ENCODE peak calls at places on chromosome 11, in ten cellular contexts. One of them, this sample, is unnamed.

GRCh38 chr11:106276859-106277436 is 199.5 kb downstream of the AASDHPPT start:
- DNase-seq in cardiac fibroblast: peak
- DNase-seq in IMR-90: peak
- DNase-seq in right lobe of liver: no peak
- DNase-seq in neural crest cell: no peak
- DNase-seq in OCI-LY7: no peak
- DNase-seq in breast epithelium: no peak
- DNase-seq in astrocyte of the cerebellum: no peak
- DNase-seq in spleen: no peak
- DNase-seq in CD4-positive, alpha-beta T cell: no peak
- DNase-seq in this sample: no peak

GRCh38 chr11:65148657-65149056 is 14.3 kb upstream of the SYVN1 start:
- DNase-seq in IMR-90: no peak
- DNase-seq in CD4-positive, alpha-beta T cell: no peak
- DNase-seq in breast epithelium: no peak
- DNase-seq in right lobe of liver: no peak
- DNase-seq in OCI-LY7: no peak
- DNase-seq in cardiac fibroblast: no peak
- DNase-seq in astrocyte of the cerebellum: no peak
- DNase-seq in spleen: peak
- DNase-seq in neural crest cell: no peak
- DNase-seq in this sample: no peak

GRCh38 chr11:119195680-119196079 is 10.4 kb downstream of the NHERF4 start:
- DNase-seq in breast epithelium: no peak
- DNase-seq in astrocyte of the cerebellum: peak
- DNase-seq in cardiac fibroblast: peak
- DNase-seq in CD4-positive, alpha-beta T cell: no peak
- DNase-seq in right lobe of liver: no peak
- DNase-seq in neural crest cell: no peak
- DNase-seq in OCI-LY7: no peak
- DNase-seq in spleen: peak
- DNase-seq in IMR-90: peak
- DNase-seq in this sample: no peak

GRCh38 chr11:27777013-27777412 is 76.8 kb upstream of the BDNF start:
- DNase-seq in CD4-positive, alpha-beta T cell: no peak
- DNase-seq in right lobe of liver: no peak
- DNase-seq in IMR-90: no peak
- DNase-seq in breast epithelium: no peak
- DNase-seq in OCI-LY7: no peak
- DNase-seq in neural crest cell: no peak
- DNase-seq in cardiac fibroblast: no peak
- DNase-seq in astrocyte of the cerebellum: no peak
- DNase-seq in spleen: no peak
- DNase-seq in this sample: no peak

GRCh38 chr11:2576116-2576515 is 123.7 kb downstream of the KCNQ1OT1 start:
- DNase-seq in IMR-90: no peak
- DNase-seq in right lobe of liver: peak
- DNase-seq in CD4-positive, alpha-beta T cell: no peak
- DNase-seq in cardiac fibroblast: no peak
- DNase-seq in OCI-LY7: no peak
- DNase-seq in neural crest cell: no peak
- DNase-seq in astrocyte of the cerebellum: no peak
- DNase-seq in spleen: peak
- DNase-seq in breast epithelium: no peak
- DNase-seq in this sample: no peak

GRCh38 chr11:13781153-13781552 is 112.7 kb downstream of the FAR1 start:
- DNase-seq in neural crest cell: no peak
- DNase-seq in IMR-90: no peak
- DNase-seq in right lobe of liver: no peak
- DNase-seq in cardiac fibroblast: no peak
- DNase-seq in astrocyte of the cerebellum: no peak
- DNase-seq in breast epithelium: no peak
- DNase-seq in CD4-positive, alpha-beta T cell: no peak
- DNase-seq in OCI-LY7: no peak
- DNase-seq in spleen: no peak
- DNase-seq in this sample: no peak

GRCh38 chr11:103800406-103801114 is 235.9 kb upstream of the DDI1 start:
- DNase-seq in IMR-90: no peak
- DNase-seq in spleen: no peak
- DNase-seq in cardiac fibroblast: peak
- DNase-seq in CD4-positive, alpha-beta T cell: no peak
- DNase-seq in OCI-LY7: peak
- DNase-seq in breast epithelium: peak
- DNase-seq in astrocyte of the cerebellum: no peak
- DNase-seq in neural crest cell: no peak
- DNase-seq in right lobe of liver: no peak
- DNase-seq in this sample: no peak

GRCh38 chr11:62242021-62242420 is at the start of gene SCGB1D2:
- DNase-seq in OCI-LY7: no peak
- DNase-seq in cardiac fibroblast: no peak
- DNase-seq in IMR-90: no peak
- DNase-seq in neural crest cell: no peak
- DNase-seq in breast epithelium: peak
- DNase-seq in spleen: no peak
- DNase-seq in astrocyte of the cerebellum: no peak
- DNase-seq in CD4-positive, alpha-beta T cell: no peak
- DNase-seq in right lobe of liver: no peak
- DNase-seq in this sample: no peak

GRCh38 chr11:14852571-14853177 is 39.4 kb downstream of the CYP2R1 start:
- DNase-seq in right lobe of liver: no peak
- DNase-seq in breast epithelium: no peak
- DNase-seq in cardiac fibroblast: no peak
- DNase-seq in astrocyte of the cerebellum: no peak
- DNase-seq in IMR-90: no peak
- DNase-seq in OCI-LY7: no peak
- DNase-seq in spleen: no peak
- DNase-seq in neural crest cell: no peak
- DNase-seq in CD4-positive, alpha-beta T cell: no peak
- DNase-seq in this sample: no peak

GRCh38 chr11:100682247-100682969 is 4.7 kb upstream of the ARHGAP42 start:
- DNase-seq in astrocyte of the cerebellum: no peak
- DNase-seq in IMR-90: peak
- DNase-seq in OCI-LY7: peak
- DNase-seq in right lobe of liver: no peak
- DNase-seq in CD4-positive, alpha-beta T cell: no peak
- DNase-seq in spleen: no peak
- DNase-seq in breast epithelium: no peak
- DNase-seq in cardiac fibroblast: peak
- DNase-seq in neural crest cell: no peak
- DNase-seq in this sample: no peak

GRCh38 chr11:45860348-45860747 is 13.1 kb downstream of the CRY2 start:
- DNase-seq in CD4-positive, alpha-beta T cell: no peak
- DNase-seq in right lobe of liver: no peak
- DNase-seq in OCI-LY7: no peak
- DNase-seq in astrocyte of the cerebellum: no peak
- DNase-seq in IMR-90: no peak
- DNase-seq in spleen: no peak
- DNase-seq in breast epithelium: no peak
- DNase-seq in cardiac fibroblast: no peak
- DNase-seq in neural crest cell: no peak
- DNase-seq in this sample: no peak

GRCh38 chr11:15901046-15901445 is 455.3 kb downstream of the SOX6 start:
- DNase-seq in CD4-positive, alpha-beta T cell: no peak
- DNase-seq in breast epithelium: no peak
- DNase-seq in astrocyte of the cerebellum: no peak
- DNase-seq in right lobe of liver: no peak
- DNase-seq in spleen: no peak
- DNase-seq in neural crest cell: no peak
- DNase-seq in OCI-LY7: no peak
- DNase-seq in cardiac fibroblast: no peak
- DNase-seq in IMR-90: no peak
- DNase-seq in this sample: peak
- TF ChIP-seq CTCF in CD4-positive, alpha-beta T cell: no peak
- TF ChIP-seq CTCF in breast epithelium: no peak
- TF ChIP-seq CTCF in astrocyte of the cerebellum: no peak
- TF ChIP-seq CTCF in right lobe of liver: no peak
- TF ChIP-seq CTCF in spleen: no peak
- TF ChIP-seq CTCF in neural crest cell: no peak
- TF ChIP-seq CTCF in OCI-LY7: no peak
- TF ChIP-seq CTCF in cardiac fibroblast: peak
- TF ChIP-seq CTCF in IMR-90: peak
- TF ChIP-seq CTCF in this sample: peak

DNA sequence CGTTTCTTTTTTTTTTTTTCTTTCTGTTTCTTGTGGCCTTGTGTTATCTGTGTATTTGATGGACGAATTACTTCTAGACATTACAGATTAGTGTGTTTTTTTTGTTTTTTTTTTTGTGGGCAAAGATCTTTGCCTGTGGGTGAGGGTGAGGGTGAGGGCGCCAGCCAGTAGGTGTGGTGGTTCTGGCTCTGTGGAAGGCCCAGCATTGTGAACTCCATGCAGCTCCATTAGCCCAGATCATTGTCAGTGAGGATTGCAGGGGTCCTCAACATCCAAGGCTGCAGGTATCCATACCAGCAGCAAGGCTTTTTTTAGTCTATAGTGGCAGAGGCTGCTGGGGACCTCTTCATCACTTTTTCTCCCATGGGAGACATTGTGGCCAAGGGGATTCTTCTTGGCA is 13.7 kb downstream of the BIRC2 start:
- DNase-seq in astrocyte of the cerebellum: no peak
- DNase-seq in cardiac fibroblast: no peak
- DNase-seq in breast epithelium: no peak
- DNase-seq in CD4-positive, alpha-beta T cell: peak
- DNase-seq in OCI-LY7: no peak
- DNase-seq in right lobe of liver: no peak
- DNase-seq in IMR-90: no peak
- DNase-seq in spleen: no peak
- DNase-seq in neural crest cell: no peak
- DNase-seq in this sample: no peak
- TF ChIP-seq CTCF in astrocyte of the cerebellum: no peak
- TF ChIP-seq CTCF in cardiac fibroblast: no peak
- TF ChIP-seq CTCF in breast epithelium: no peak
- TF ChIP-seq CTCF in CD4-positive, alpha-beta T cell: no peak
- TF ChIP-seq CTCF in OCI-LY7: no peak
- TF ChIP-seq CTCF in right lobe of liver: no peak
- TF ChIP-seq CTCF in IMR-90: no peak
- TF ChIP-seq CTCF in spleen: no peak
- TF ChIP-seq CTCF in neural crest cell: no peak
- TF ChIP-seq CTCF in this sample: no peak

DNA sequence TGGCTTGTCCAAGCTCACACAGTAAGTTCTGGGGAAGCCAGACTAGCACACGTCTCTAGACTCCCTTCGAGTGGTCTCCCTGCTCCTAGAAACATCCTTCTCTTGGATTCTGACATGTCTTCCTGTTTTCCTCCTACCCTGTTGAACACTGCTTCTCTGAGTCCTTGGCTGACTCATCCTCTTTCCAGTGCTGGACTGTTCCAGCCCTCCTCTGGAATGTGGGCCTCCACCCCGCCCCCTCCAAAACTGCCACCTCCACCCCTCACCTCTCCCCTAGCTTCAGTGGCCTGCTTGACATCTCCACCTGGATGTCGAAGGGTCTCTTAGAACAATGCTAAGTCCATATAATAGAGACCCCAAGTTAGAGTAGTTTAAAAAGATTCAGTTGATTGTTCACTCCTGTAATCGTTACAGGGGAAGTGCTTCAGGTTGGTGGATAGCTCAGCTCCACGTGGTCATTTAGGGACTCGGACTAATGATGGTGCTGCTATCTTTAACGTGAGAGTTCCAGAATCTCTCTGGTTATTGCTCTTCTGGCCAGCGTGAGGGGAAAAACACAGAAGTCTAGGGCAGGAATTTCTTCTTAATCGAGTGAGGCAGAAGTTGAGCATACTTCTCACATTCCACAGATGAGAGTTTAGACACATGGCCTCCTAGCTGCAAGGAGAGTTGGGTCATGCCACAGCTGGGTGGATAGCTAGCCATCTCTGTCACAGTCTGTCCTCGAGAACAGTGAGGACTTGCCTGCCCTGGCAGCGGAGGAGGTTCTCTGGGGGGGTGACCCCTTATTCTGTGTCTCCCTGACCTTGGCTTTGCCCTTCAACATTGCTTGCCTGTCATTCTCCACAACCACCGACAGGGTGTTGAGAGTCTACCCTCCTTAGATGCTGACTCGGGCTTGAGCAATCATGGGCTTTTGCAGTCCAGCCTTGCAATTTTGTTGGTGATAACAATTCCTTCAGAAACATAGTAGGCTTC is 4.7 kb upstream of the C11orf96 start:
- DNase-seq in OCI-LY7: no peak
- DNase-seq in cardiac fibroblast: peak
- DNase-seq in neural crest cell: no peak
- DNase-seq in right lobe of liver: no peak
- DNase-seq in breast epithelium: no peak
- DNase-seq in CD4-positive, alpha-beta T cell: no peak
- DNase-seq in spleen: no peak
- DNase-seq in astrocyte of the cerebellum: no peak
- DNase-seq in IMR-90: peak
- DNase-seq in this sample: no peak
- TF ChIP-seq CTCF in OCI-LY7: no peak
- TF ChIP-seq CTCF in cardiac fibroblast: peak
- TF ChIP-seq CTCF in neural crest cell: no peak
- TF ChIP-seq CTCF in right lobe of liver: no peak
- TF ChIP-seq CTCF in breast epithelium: no peak
- TF ChIP-seq CTCF in CD4-positive, alpha-beta T cell: no peak
- TF ChIP-seq CTCF in spleen: peak
- TF ChIP-seq CTCF in astrocyte of the cerebellum: no peak
- TF ChIP-seq CTCF in IMR-90: no peak
- TF ChIP-seq CTCF in this sample: no peak

DNA sequence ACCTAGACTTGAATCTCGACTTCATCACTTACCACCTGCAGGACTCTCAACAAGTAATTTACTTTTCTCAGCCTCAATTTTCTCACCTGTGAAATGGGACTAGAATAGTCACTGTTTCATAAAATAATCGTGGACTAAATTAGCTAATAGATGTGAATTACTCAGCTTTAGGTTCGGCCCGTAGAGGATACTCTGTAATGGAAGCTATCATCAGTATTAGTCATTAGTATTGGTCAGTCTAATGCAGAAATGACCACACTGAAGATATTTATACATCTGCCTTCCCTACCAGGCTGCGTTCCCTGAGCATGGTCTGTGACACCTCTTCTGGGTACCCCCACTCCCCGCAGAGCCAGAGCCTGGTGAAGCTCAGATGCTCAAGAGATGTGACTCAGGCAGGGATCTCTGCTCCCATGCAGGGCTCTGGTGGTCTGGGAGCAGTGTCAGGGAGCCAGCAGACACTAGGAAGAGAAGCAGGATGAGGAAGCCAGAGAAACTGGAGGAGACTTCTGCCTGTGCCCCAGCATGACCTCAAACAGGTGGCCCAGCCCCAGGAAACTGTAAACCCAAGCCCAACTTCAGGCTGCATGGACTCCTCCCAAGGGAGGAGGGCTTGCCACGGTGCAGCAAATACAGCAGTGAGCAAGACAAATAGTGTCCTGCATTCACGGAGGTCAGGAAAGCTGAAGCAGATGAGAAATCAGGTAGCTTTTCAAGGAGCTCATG is 88.0 kb upstream of the E2F8 start:
- DNase-seq in OCI-LY7: no peak
- DNase-seq in astrocyte of the cerebellum: no peak
- DNase-seq in spleen: no peak
- DNase-seq in CD4-positive, alpha-beta T cell: no peak
- DNase-seq in cardiac fibroblast: peak
- DNase-seq in breast epithelium: no peak
- DNase-seq in IMR-90: no peak
- DNase-seq in right lobe of liver: no peak
- DNase-seq in neural crest cell: no peak
- DNase-seq in this sample: no peak
- TF ChIP-seq CTCF in OCI-LY7: no peak
- TF ChIP-seq CTCF in astrocyte of the cerebellum: no peak
- TF ChIP-seq CTCF in spleen: no peak
- TF ChIP-seq CTCF in CD4-positive, alpha-beta T cell: no peak
- TF ChIP-seq CTCF in cardiac fibroblast: no peak
- TF ChIP-seq CTCF in breast epithelium: no peak
- TF ChIP-seq CTCF in IMR-90: no peak
- TF ChIP-seq CTCF in right lobe of liver: no peak
- TF ChIP-seq CTCF in neural crest cell: no peak
- TF ChIP-seq CTCF in this sample: no peak

This sample was measured in retinal pigment epithelial cell.